ENCODE peak calls at places on chromosome 16, in four cellular contexts. M is K562, J is GM12878, F is HL-60. Q is an unnamed sample.
A peak's percentile ranks its signal among the peaks of the same experiment; 100 is the strongest.

GRCh38 chr16:89880477-89881367 is 7.3 kb downstream of the TCF25 start:
- DNase-seq in M (no peak), J (no peak), F (no peak), Q (no peak)

GRCh38 chr16:24820522-24820921 is 25.2 kb upstream of the SLC5A11 start:
- DNase-seq in M (no peak), J (no peak), F (no peak), Q (no peak)

GRCh38 chr16:61576476-61576875 is 459.8 kb downstream of the CDH8 start:
- DNase-seq in M (no peak), J (no peak), F (no peak), Q (no peak)

GRCh38 chr16:24699151-24699723 is 30.2 kb upstream of the TNRC6A start:
- DNase-seq in M (no peak), J (no peak), F (no peak), Q (no peak)

GRCh38 chr16:324451-325334 is 27.8 kb downstream of the AXIN1 start:
- DNase-seq in M (peak; percentile 89), J (no peak), F (peak; percentile 58), Q (peak; percentile 69)

GRCh38 chr16:4601317-4602186 is 13.1 kb downstream of the UBALD1 start:
- DNase-seq in M (no peak), J (no peak), F (peak; percentile 64), Q (no peak)

GRCh38 chr16:15435216-15435864 is 952 bp downstream of the BMERB1 start:
- DNase-seq in M (no peak), J (no peak), F (no peak), Q (no peak)

GRCh38 chr16:1105888-1106620 is 10.0 kb upstream of the C1QTNF8 start:
- DNase-seq in M (peak; percentile 81), J (no peak), F (peak; percentile 40), Q (peak; percentile 85)

GRCh38 chr16:2039286-2040030 is 8.2 kb downstream of the NTHL1 start:
- DNase-seq in M (peak; percentile 41), J (no peak), F (peak; percentile 42), Q (no peak)

GRCh38 chr16:1078579-1079021 is 6.1 kb downstream of the SSTR5 start:
- DNase-seq in M (no peak), J (no peak), F (no peak), Q (no peak)

GRCh38 chr16:88533945-88534641 is 36.1 kb upstream of the ZC3H18 start:
- DNase-seq in M (no peak), J (no peak), F (no peak), Q (peak; percentile 90)

GRCh38 chr16:85850344-85850880 is 48.5 kb upstream of the IRF8 start:
- DNase-seq in M (peak; percentile 44), J (no peak), F (no peak), Q (no peak)

GRCh38 chr16:70649300-70649699 is 2.9 kb downstream of the IL34 start:
- DNase-seq in M (no peak), J (no peak), F (no peak), Q (no peak)

GRCh38 chr16:70647461-70648359 is 1.4 kb downstream of the IL34 start:
- DNase-seq in M (no peak), J (no peak), F (no peak), Q (no peak)

GRCh38 chr16:70648606-70649005 is 2.2 kb downstream of the IL34 start:
- DNase-seq in M (no peak), J (no peak), F (no peak), Q (no peak)

GRCh38 chr16:70644763-70645597 is 1.4 kb upstream of the IL34 start:
- DNase-seq in M (peak; percentile 34), J (no peak), F (no peak), Q (no peak)

DNA sequence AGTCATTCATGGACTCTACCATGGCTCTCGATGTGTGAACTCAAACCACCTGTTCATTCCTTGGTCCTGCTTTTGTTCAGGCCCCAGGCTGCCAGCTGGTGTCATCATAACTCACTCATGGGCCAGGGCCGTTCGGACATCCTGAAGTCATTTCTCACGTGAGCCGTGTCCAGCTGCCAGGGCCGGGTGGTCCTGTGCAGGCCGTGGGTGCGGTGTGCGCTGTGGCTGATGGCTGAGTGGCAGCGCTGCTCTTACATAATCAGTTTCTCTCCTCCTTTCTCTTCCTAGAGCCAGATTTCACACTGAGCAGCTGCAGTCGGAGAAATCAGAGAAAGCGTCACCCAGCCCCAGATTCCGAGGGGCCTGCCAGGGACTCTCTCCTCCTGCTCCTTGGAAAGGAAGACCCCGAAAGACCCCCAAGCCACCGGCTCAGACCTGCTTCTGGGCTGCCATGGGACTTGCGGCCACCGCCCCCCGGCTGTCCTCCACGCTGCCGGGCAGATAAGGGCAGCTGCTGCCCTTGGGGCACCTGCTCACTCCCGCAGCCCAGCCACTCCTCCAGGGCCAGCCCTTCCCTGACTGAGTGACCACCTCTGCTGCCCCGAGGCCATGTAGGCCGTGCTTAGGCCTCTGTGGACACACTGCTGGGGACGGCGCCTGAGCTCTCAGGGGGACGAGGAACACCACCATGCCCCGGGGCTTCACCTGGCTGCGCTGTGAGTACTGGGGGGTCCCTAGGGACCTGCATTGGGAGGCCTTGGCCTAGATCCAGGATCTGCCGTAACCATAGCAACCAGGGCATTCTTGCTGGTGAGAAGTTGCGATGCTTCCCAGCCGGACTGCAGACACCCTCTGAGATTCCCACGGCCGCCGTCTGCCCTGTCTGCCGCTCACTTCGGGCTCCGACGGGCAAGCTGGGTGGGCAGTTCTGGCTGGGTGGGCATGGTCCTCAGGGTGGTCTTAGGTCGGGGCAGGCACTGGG is at the start of gene IL34:
- DNase-seq in M (no peak), J (no peak), F (no peak), Q (no peak)
- TF ChIP-seq SPI1 in M (no peak), J (no peak), F (no peak), Q (no peak)

DNA sequence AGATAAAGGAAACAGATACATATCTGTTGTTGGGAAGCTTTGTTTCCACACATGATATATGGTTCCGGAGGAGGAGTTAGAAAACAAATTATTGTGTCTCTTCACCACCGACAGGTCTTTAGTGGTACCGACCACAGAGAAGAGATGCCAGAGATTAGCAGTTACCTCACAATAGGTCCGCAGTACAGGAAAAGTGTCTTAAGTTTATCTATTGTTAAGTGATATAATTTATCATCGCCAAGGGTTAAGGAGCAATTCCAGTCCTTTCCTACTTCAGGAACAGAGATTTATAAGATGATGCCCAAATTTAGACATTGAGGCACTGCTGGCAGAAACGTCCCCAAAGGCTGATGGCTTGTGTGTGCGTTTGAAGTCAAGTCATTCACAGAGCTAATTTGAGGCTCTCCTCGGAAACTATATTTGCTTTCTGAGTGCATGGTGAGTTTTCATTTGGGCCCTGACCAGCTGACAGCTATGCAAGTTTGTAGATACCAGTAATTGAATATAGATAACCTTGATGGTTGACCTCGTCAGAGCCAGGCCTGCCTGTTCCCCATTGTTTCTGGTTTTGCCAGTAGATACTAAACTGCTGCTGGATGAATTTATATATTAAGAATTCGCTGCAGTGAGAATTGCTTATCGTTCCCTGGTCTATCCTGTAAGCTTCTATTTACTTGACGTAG is 196.4 kb upstream of the IRX3 start:
- DNase-seq in M (no peak), J (no peak), F (no peak), Q (no peak)
- TF ChIP-seq SPI1 in M (no peak), J (no peak), F (no peak), Q (no peak)

GRCh38 chr16:21710938-21711337 is 47.2 kb downstream of the OTOA start:
- DNase-seq in M (no peak), J (no peak), F (no peak), Q (no peak)

GRCh38 chr16:21704733-21705132 is 41.0 kb downstream of the OTOA start:
- DNase-seq in M (peak; percentile 51), J (no peak), F (no peak), Q (no peak)

GRCh38 chr16:21703589-21704174 is 39.9 kb downstream of the OTOA start:
- DNase-seq in M (no peak), J (peak; percentile 40), F (no peak), Q (no peak)

GRCh38 chr16:21704266-21704665 is 40.5 kb downstream of the OTOA start:
- DNase-seq in M (no peak), J (no peak), F (no peak), Q (no peak)

GRCh38 chr16:21708533-21709115 is 44.9 kb downstream of the OTOA start:
- DNase-seq in M (peak; percentile 75), J (peak; percentile 27), F (peak; percentile 80), Q (peak; percentile 42)
- TF ChIP-seq SPI1 in M (no peak), J (no peak), F (no peak), Q (no peak)

GRCh38 chr16:30010817-30011504 is at the start of gene DOC2A:
- DNase-seq in M (no peak), J (no peak), F (peak; percentile 28), Q (peak; percentile 61)
- TF ChIP-seq SPI1 in M (no peak), J (no peak), F (no peak), Q (no peak)

DNA sequence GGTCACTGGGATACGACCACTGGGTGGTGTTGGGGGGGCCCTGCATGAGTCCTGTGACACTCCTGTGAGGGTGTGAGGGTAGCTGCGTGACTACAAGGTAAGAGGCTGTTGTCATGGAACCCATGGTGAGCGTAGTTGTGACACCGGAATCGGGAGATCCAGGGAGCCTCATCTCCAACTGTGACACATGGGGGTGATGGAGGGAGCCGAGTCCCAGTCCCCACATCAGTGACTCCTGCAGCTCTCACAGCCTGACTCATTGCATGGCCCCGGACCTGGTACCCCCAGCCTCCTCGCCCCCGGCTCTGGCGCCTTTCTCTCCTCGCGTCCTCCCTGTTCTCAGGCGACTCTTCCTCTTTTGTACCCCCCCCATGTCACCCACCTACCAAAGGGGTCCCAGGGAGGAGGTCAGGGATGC is 14.2 kb downstream of the CDH16 start:
- DNase-seq in M (no peak), J (no peak), F (no peak), Q (peak; percentile 7)
- TF ChIP-seq SPI1 in M (no peak), J (no peak), F (no peak), Q (no peak)

GRCh38 chr16:66924527-66925321 is 611 bp downstream of the RRAD start:
- DNase-seq in M (peak; percentile 84), J (no peak), F (no peak), Q (peak; percentile 70)
- TF ChIP-seq SPI1 in M (no peak), J (no peak), F (no peak), Q (no peak)

DNA sequence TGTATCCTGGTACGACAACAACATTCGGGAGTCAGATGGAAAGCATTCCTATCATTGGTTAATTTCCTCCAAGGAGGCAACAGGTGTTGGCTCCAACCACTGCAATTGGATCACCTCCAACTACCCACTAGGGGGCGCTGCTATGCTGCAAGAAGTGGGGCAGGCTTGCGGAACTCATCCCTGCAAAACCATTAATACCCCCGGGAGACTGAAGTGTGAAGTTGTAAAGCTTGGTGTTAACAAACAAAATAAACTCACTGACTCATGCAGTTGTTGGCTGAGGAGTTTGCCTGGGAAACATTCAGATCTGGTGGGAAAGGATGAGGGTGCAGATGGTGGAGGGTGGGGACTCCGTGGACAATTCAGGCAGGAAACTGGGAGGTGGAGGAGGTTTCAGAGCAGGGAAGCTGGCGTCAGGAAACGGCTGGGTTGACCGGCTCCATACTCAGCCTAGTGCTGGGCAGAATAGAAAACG is 84.9 kb downstream of the HS3ST2 start:
- DNase-seq in M (peak; percentile 16), J (peak; percentile 1), F (peak; percentile 75), Q (no peak)
- TF ChIP-seq SPI1 in M (no peak), J (no peak), F (no peak), Q (no peak)

Q was measured in GM12891.